ENCODE peak calls at places on chromosomes 11 and 22, in four cellular contexts. J, X, I and Q are unnamed samples.

GRCh38 chr11:71170619-71171018 is 81.8 kb downstream of the SHANK2 start:
- DNase-seq in X (no peak), J (no peak), I (no peak), Q (no peak)

GRCh38 chr11:77213029-77213579 is 85.1 kb downstream of the MYO7A start:
- DNase-seq in I (no peak), X (no peak), J (no peak), Q (no peak)

GRCh38 chr11:102318469-102318868 is 1.2 kb downstream of the BIRC3 start:
- DNase-seq in J (peak), X (peak), I (peak), Q (peak)

GRCh38 chr22:33652596-33652995 is 267.7 kb downstream of the LARGE1 start:
- DNase-seq in I (no peak), J (peak), X (peak), Q (no peak)

GRCh38 chr11:45677811-45678515 is 12.5 kb upstream of the CHST1 start:
- DNase-seq in I (no peak), X (no peak), J (no peak), Q (no peak)

GRCh38 chr11:132125855-132126841 is 755.7 kb downstream of the NTM start:
- DNase-seq in X (no peak), J (peak), I (no peak), Q (no peak)

GRCh38 chr11:9263840-9264380 is 1.2 kb downstream of the DENND5A start:
- DNase-seq in J (peak), I (no peak), X (peak), Q (no peak)

GRCh38 chr11:125593113-125593761 is 585 bp downstream of the STT3A start:
- DNase-seq in I (peak), X (peak), J (peak), Q (no peak)

DNA sequence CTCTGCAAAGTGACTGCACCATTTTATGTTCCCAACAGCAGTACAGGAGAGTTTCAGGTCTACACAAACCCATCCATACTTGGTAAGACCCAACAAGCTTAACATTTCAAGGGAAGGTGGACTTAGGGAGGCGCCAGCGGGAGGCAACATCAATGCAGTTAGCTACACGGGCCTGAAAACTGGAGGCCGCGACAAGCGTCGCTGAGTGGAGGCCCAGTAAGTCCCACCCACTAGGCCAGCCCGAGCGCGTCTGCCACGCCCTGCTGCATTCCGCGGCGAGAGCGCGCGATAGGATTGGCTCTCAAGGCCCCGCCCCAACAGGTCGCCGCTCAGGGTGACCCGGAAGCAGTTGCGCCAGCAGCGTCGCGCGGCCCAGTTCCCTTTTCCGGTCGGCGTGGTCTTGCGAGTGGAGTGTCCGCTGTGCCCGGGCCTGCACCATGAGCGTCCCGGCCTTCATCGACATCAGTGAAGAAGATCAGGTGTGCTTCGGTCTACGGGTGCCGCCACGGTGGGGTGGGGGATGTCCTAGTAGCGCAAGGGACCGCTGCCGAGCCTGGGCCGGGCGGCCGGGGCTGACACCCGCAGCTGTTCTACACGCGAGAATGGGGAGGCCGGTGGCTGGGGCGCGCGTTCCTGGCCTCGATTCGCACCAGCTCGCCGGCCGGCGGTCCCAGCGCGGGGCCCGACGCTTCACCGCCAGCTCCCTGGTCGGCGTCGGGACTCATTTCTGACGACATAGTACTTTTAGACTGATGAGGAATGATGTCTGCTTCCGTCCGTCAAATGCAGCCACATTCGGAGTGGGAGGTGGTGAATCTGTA is at the start of gene EIF3M:
- DNase-seq in J (peak), X (peak), I (peak), Q (peak)
- TF ChIP-seq POLR2A in J (peak), X (peak), I (peak), Q (peak)

GRCh38 chr22:20916916-20917810 is at the start of gene CRKL:
- DNase-seq in I (peak), X (peak), J (peak), Q (peak)
- TF ChIP-seq POLR2A in I (peak), X (peak), J (no peak), Q (peak)

GRCh38 chr22:41367039-41367679 is 14.6 kb upstream of the TEF start:
- DNase-seq in J (peak), I (peak), X (peak), Q (peak)
- TF ChIP-seq POLR2A in J (no peak), I (peak), X (no peak), Q (no peak)

DNA sequence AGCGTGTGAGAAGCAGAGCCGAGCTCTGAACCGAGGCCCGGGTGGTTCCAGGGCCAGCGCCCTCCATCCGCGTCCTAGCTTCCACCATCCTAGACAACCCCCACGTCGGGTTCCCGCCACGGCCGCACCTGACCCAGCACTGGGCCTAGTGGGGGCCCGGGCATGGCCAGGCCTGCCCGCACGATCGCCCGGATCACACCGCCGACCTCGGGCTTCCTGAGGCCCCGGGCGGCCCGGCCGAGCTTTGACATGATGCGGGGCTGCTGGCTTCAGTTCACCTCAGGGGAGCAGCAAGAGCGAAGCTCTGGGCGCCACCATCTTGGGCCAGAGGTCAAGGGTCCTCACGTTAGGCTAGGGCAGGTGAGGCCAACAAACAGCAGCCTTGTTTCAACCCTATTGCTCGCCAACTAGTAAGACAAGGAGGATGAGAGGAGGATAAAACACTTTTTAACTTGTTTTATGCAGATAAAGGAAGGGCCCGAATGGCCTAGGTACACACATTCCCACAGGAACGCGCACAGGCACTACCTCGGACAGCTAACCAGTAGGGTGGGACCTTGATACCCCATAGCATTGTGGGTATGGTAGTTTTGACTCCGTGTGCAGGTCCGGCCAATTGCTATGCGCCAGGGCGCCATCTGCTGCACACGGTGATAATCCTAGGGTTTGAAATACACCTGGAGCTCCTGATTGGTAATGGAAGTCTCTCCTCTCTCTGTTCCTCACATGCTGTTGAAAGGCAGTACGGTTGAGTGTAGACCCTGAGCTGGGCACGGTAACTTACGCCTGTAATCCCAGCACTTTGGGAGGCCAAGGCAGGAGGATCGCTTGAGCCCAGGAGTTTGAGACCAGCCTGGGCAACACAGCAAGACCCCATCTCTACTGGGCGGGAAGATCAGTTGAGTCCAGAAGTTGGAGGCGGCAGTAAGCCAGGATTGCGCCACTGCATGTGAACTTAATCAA is at the start of gene MRPL11:
- DNase-seq in X (peak), J (peak), I (peak), Q (peak)
- TF ChIP-seq POLR2A in X (peak), J (no peak), I (no peak), Q (no peak)

GRCh38 chr22:36194385-36194784 is 7.2 kb downstream of the APOL4 start:
- DNase-seq in X (no peak), I (no peak), J (no peak), Q (no peak)
- TF ChIP-seq POLR2A in X (no peak), I (no peak), J (no peak), Q (no peak)